ENCODE peak calls at places on chromosome 12, in eight cellular contexts. D is activated CD4-positive, CD25-positive, alpha-beta regulatory T cell treated with anti-CD3 and anti-CD28 coated beads, Interleukin-2, amount 50 U/mL, for 16 hours; B is endodermal cell; J is effector CD4-positive, alpha-beta T cell; N is right cardiac atrium; G is GM04504; V is myocyte; I is thoracic aorta. R is an unnamed sample.

GRCh38 chr12:91988076-91988475 is 157.6 kb downstream of the BTG1 start:
- DNase-seq in G (no peak), N (no peak), J (no peak), V (no peak), D (no peak), B (no peak), I (no peak), R (no peak)

GRCh38 chr12:101696477-101697196 is 803 bp upstream of the CHPT1 start:
- DNase-seq in B (no peak), I (no peak), V (no peak), G (no peak), D (no peak), N (peak), J (no peak), R (no peak)

GRCh38 chr12:42382013-42382696 is 56.2 kb downstream of the PPHLN1 start:
- DNase-seq in J (no peak), D (no peak), V (no peak), N (no peak), I (no peak), B (no peak), G (no peak), R (no peak)

GRCh38 chr12:2284321-2284813 is 231.6 kb downstream of the CACNA1C start:
- DNase-seq in D (no peak), G (peak), V (no peak), N (no peak), J (no peak), I (no peak), B (no peak), R (no peak)

GRCh38 chr12:31715283-31715825 is 13.5 kb downstream of the AMN1 start:
- DNase-seq in I (no peak), B (no peak), N (no peak), J (no peak), V (no peak), G (no peak), D (no peak), R (no peak)

GRCh38 chr12:57276935-57277563 is 26.1 kb upstream of the STAC3 start:
- DNase-seq in V (peak), G (no peak), B (peak), N (no peak), I (no peak), D (no peak), J (no peak), R (no peak)

GRCh38 chr12:94718114-94718513 is 67.8 kb upstream of the TMCC3 start:
- DNase-seq in D (no peak), B (no peak), G (no peak), V (peak), I (no peak), J (no peak), N (no peak), R (no peak)

GRCh38 chr12:102119674-102120563 is at the start of the genes NUP37 and PARPBP:
- DNase-seq in G (peak), B (peak), N (peak), V (peak), D (peak), J (peak), I (peak), R (peak)

GRCh38 chr12:62848418-62848817 is 86.5 kb downstream of the PPM1H start:
- DNase-seq in D (no peak), I (no peak), J (no peak), V (peak), B (no peak), G (peak), N (no peak), R (no peak)

GRCh38 chr12:104177663-104178501 is 37.7 kb upstream of the TXNRD1 start:
- DNase-seq in G (peak), J (no peak), I (peak), D (no peak), V (peak), B (no peak), N (peak), R (no peak)

GRCh38 chr12:33322519-33322918 is 117.1 kb downstream of the SYT10 start:
- DNase-seq in G (no peak), B (no peak), J (no peak), D (no peak), I (no peak), N (no peak), V (peak), R (no peak)

GRCh38 chr12:46473634-46474201 is 101.1 kb upstream of the SLC38A2 start:
- DNase-seq in N (peak), G (peak), V (peak), J (no peak), I (peak), B (no peak), D (no peak), R (no peak)

GRCh38 chr12:39235990-39236767 is 206.7 kb downstream of the KIF21A start:
- DNase-seq in V (no peak), I (no peak), G (no peak), J (no peak), D (no peak), B (no peak), N (no peak), R (no peak)

GRCh38 chr12:111174283-111175108 is 194.4 kb downstream of the PHETA1 start:
- DNase-seq in J (no peak), D (no peak), V (peak), N (no peak), I (no peak), G (no peak), B (peak), R (no peak)

GRCh38 chr12:101839324-101840283 is 8.8 kb upstream of the GNPTAB start:
- DNase-seq in J (peak), V (peak), G (no peak), B (peak), I (no peak), N (no peak), D (peak), R (peak)

GRCh38 chr12:120887253-120888043 is 16.7 kb downstream of the SPPL3 start:
- DNase-seq in N (no peak), G (no peak), V (no peak), J (no peak), B (no peak), I (no peak), D (no peak), R (no peak)

GRCh38 chr12:52667509-52667908 is 12.7 kb downstream of the KRT1 start:
- DNase-seq in V (no peak), B (peak), D (no peak), J (no peak), G (no peak), I (no peak), N (no peak), R (no peak)

GRCh38 chr12:66241061-66242043 is 52.3 kb downstream of the IRAK3 start:
- DNase-seq in G (peak), B (no peak), N (no peak), D (no peak), J (no peak), I (no peak), V (peak), R (no peak)

GRCh38 chr12:75526655-75527511 is 15.5 kb upstream of the KRR1 start:
- DNase-seq in D (no peak), J (no peak), V (peak), N (no peak), G (no peak), I (no peak), B (peak), R (no peak)

GRCh38 chr12:123532808-123533649 is 490 bp downstream of the RILPL1 start:
- DNase-seq in B (peak), G (no peak), V (peak), D (no peak), N (peak), I (no peak), J (peak), R (peak)

GRCh38 chr12:13587721-13588389 is 391.3 kb downstream of the EMP1 start:
- DNase-seq in J (no peak), I (no peak), B (peak), V (no peak), D (no peak), N (no peak), G (no peak), R (no peak)

GRCh38 chr12:63276537-63277365 is 125.8 kb upstream of the AVPR1A start:
- DNase-seq in N (no peak), V (peak), G (no peak), D (no peak), I (no peak), J (no peak), B (peak), R (peak)

GRCh38 chr12:109736552-109737108 is 23.0 kb downstream of the FAM222A start:
- DNase-seq in G (no peak), N (peak), I (peak), V (peak), D (no peak), J (no peak), B (peak), R (peak)

GRCh38 chr12:120466560-120467315 is 2.8 kb downstream of the SRSF9 start:
- DNase-seq in D (peak), V (peak), I (no peak), B (peak), G (no peak), J (no peak), N (no peak), R (peak)

GRCh38 chr12:53981652-53982565 is 3.0 kb upstream of the HOXC10 start:
- DNase-seq in G (no peak), B (peak), J (no peak), N (no peak), D (no peak), I (no peak), V (no peak), R (no peak)

GRCh38 chr12:1922985-1923384 is 4.5 kb upstream of the CACNA2D4 start:
- DNase-seq in B (peak), D (no peak), N (no peak), J (no peak), V (no peak), I (no peak), G (no peak), R (peak)

GRCh38 chr12:75708829-75709228 is 197.4 kb upstream of the KRR1 start:
- DNase-seq in G (no peak), J (no peak), B (no peak), D (no peak), N (no peak), V (no peak), I (no peak), R (no peak)

GRCh38 chr12:50132505-50133135 is 20.6 kb downstream of the COX14 start:
- DNase-seq in B (no peak), D (no peak), J (no peak), V (peak), G (peak), N (no peak), I (no peak), R (no peak)

GRCh38 chr12:29322157-29322556 is 58.8 kb downstream of the ERGIC2 start:
- DNase-seq in B (no peak), I (no peak), V (no peak), J (no peak), N (no peak), D (no peak), G (no peak), R (no peak)

GRCh38 chr12:64001439-64001838 is 156.9 kb downstream of the SRGAP1 start:
- DNase-seq in G (no peak), B (no peak), N (no peak), V (no peak), D (no peak), J (no peak), I (no peak), R (no peak)

GRCh38 chr12:69044887-69045286 is 111.9 kb upstream of the CPM start:
- DNase-seq in D (no peak), N (no peak), G (no peak), I (no peak), V (no peak), B (no peak), J (no peak), R (no peak)

R was measured in ecto neural progenitor cell.